ENCODE peak calls at places on chromosome 6, in eight cellular contexts. I is endothelial cell of umbilical vein, Q is upper lobe of left lung, P is coronary artery, V is left ventricle myocardium inferior, W is OCI-LY7, N is body of pancreas, R is pancreas. X is an unnamed sample.

GRCh38 chr6:24454452-24454851 is 34.9 kb downstream of the GPLD1 start:
- DNase-seq in I (no peak), Q (no peak), P (no peak), V (no peak), W (no peak), N (no peak), R (no peak), X (no peak)

GRCh38 chr6:39731565-39731964 is 6.4 kb upstream of the KIF6 start:
- DNase-seq in I (no peak), Q (no peak), P (no peak), V (no peak), W (no peak), N (no peak), R (no peak), X (no peak)

GRCh38 chr6:56802570-56802969 is 152.3 kb upstream of the BEND6 start:
- DNase-seq in I (peak), Q (no peak), P (no peak), V (no peak), W (no peak), N (no peak), R (no peak), X (peak)

GRCh38 chr6:4668271-4669179 is 107.7 kb upstream of the CDYL start:
- DNase-seq in I (no peak), Q (no peak), P (no peak), V (no peak), W (no peak), N (no peak), R (no peak), X (peak)

GRCh38 chr6:89131599-89131998 is 13.7 kb upstream of the SRSF12 start:
- DNase-seq in I (no peak), Q (no peak), P (no peak), V (no peak), W (no peak), N (no peak), R (no peak), X (no peak)

GRCh38 chr6:6758915-6759654 is 170.6 kb downstream of the LY86 start:
- DNase-seq in I (peak), Q (peak), P (no peak), V (no peak), W (peak), N (peak), R (peak), X (peak)

GRCh38 chr6:134797400-134798113 is 152.3 kb downstream of the ALDH8A1 start:
- DNase-seq in I (no peak), Q (no peak), P (no peak), V (no peak), W (no peak), N (no peak), R (no peak), X (no peak)

GRCh38 chr6:140153703-140154102 is 779.3 kb upstream of the CITED2 start:
- DNase-seq in I (no peak), Q (no peak), P (no peak), V (no peak), W (no peak), N (no peak), R (no peak), X (no peak)

GRCh38 chr6:168841609-168842278 is 400.8 kb downstream of the SMOC2 start:
- DNase-seq in I (no peak), Q (no peak), P (no peak), V (no peak), W (no peak), N (no peak), R (no peak), X (no peak)

GRCh38 chr6:118124851-118125250 is 217.8 kb downstream of the SLC35F1 start:
- DNase-seq in I (no peak), Q (no peak), P (no peak), V (no peak), W (no peak), N (no peak), R (no peak), X (no peak)

GRCh38 chr6:147416622-147417021 is 91.9 kb upstream of the SAMD5 start:
- DNase-seq in I (no peak), Q (no peak), P (no peak), V (no peak), W (no peak), N (no peak), R (no peak), X (no peak)

GRCh38 chr6:31794294-31794865 is 1.2 kb downstream of the VARS1 start:
- DNase-seq in I (peak), Q (no peak), P (no peak), V (no peak), W (peak), N (no peak), R (no peak), X (peak)

GRCh38 chr6:170049641-170050491 is 241.0 kb downstream of the DLL1 start:
- DNase-seq in I (no peak), Q (peak), P (peak), V (peak), W (no peak), N (peak), R (peak), X (no peak)

GRCh38 chr6:104606361-104606760 is 253.4 kb downstream of the HACE1 start:
- DNase-seq in I (no peak), Q (no peak), P (no peak), V (no peak), W (no peak), N (no peak), R (no peak), X (no peak)

GRCh38 chr6:149211046-149211571 is 106.4 kb upstream of the TAB2 start:
- DNase-seq in I (no peak), Q (no peak), P (no peak), V (no peak), W (peak), N (no peak), R (no peak), X (peak)

GRCh38 chr6:135871296-135871695 is 19.8 kb downstream of the PDE7B start:
- DNase-seq in I (no peak), Q (no peak), P (no peak), V (no peak), W (no peak), N (no peak), R (no peak), X (peak)

DNA sequence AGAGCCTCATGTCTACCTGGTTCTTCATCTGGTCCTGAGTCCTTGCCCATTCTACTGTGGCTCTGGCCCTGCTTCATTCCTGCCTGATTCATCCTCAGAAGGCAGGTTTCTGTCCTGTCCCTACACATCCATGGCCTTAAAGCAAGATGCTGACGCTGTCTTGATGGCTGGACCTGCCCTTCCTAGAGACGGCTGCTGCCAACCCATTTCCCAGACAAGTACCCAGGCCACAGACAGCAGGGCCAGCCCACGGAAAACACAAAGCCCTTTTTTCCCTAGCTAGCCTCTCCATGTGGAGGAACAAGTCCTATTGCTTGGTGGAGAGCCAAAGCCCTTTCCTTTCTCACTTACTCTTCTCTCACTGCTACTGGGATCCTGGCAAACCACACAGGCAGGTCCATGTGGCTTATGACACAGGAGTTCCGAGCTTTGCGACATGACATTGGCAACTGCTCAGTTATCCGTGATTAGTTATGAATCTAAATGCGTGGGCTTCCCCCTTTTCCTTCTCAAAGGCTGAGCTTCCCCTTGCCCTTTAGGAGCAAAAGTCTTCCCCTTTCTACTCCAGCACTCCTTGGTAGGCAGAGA is 72.9 kb downstream of the SLC22A3 start:
- DNase-seq in I (no peak), Q (no peak), P (no peak), V (no peak), W (no peak), N (no peak), R (no peak), X (no peak)
- H3K27ac ChIP-seq in I (no peak), Q (no peak), P (peak), V (peak), W (no peak), N (no peak), R (no peak), X (no peak)

GRCh38 chr6:36817864-36818263 is 21.4 kb downstream of the CPNE5 start:
- DNase-seq in I (no peak), Q (no peak), P (no peak), V (no peak), W (no peak), N (no peak), R (no peak), X (no peak)
- H3K4me3 ChIP-seq in I (no peak), Q (no peak), P (no peak), V (no peak), W (no peak), N (no peak), R (no peak), X (no peak)

DNA sequence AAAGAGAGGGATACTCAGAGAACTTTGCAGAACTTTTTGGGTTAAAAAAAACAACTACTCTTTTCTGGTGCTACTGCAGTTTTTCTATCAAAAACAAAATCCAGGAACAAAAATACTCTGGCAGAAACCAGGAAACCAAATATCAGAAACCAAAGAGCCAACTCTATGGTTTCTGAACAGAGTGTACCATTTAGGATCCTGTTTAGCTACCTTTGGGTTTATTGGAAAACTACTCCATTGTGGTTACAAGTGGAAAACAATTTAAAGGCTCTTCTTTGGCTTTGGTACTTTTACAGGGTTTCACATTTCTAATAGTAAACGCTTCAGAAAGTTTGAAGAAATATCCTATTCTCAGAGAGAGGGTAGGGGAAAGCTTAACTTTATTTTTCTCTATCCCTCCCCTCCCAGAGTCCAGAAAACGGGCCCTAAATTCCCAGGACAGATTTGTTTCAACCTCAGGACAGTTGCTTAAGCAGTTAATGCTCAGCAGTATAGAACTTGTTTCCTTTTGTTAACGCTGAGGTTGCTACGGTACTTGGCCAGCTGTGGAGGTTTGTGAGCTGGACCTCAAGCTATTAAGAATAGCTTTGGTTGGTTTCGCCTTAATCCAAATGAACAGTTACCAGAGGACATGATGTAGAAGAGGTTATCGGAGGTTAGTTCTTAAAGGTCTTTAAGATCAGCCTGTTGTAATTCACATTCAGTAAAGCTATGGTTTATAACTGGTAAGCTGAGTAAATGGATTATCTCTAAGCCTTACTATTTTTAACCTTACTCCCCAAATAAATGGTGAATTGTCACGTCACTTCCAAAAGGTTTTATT is 47.9 kb downstream of the FOXO3 start:
- DNase-seq in I (no peak), Q (no peak), P (no peak), V (no peak), W (no peak), N (no peak), R (no peak), X (no peak)
- H3K27ac ChIP-seq in I (no peak), Q (peak), P (peak), V (peak), W (no peak), N (no peak), R (no peak), X (no peak)

DNA sequence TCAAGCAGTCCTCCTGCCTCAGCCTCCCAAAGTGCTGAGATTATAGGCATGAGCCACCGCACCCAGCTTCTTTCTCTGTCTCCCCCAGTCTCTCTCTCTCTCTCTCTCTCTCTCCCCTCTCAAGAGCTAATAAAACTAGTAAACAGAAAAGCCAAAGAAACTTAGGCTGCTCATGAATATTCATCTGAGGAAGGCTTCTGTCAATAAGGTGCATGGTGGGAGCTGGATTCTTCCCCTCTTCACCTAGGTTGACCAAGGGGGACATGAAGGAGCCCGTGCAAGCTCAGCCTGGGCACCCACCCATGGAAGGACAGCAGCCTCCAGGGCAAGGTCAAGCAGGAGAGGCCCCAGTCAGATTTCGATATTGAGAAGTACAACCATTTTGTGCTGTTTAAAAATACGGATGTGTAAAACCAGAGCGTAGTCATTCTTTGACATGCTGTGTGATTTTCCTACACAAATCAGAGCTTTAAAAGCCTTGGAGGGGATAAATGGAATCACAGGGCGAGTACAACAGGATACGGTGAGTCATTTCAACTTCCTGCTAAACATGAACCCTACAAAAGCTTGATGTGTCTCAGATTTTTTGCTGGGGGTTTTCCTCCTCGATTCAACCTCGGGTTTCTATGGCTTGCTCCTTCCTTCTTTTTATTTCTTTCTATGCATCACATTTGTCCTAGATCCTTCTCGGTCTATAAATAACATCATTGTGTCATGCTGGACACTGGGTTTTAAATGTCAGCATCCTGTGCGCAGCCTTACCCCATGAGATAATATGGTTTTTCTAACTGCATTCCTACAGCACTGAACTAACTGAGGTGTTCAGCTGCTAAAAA is 368.9 kb upstream of the JARID2 start:
- DNase-seq in I (peak), Q (no peak), P (no peak), V (no peak), W (peak), N (no peak), R (no peak), X (peak)
- H3K4me3 ChIP-seq in I (no peak), Q (no peak), P (no peak), V (peak), W (no peak), N (no peak), R (no peak), X (no peak)

DNA sequence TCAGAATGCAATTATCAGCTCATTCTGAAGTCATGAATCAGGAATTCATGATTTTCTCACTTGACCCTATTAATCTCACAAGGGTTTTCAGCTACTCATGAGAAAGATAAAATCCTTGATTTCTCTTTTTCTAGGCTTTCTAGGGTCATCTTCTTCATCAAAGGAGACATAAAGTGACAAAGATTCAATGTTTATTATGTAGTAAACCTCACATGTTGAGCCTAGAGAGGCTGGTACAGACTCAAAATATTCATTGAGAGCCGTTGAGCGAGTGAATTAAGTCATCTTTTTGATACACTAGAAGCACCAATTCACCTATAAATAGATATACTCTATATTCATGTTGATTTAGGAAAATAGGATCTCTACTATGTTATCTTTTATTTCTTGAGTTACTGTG is 104.8 kb upstream of the TRAF3IP2 start:
- DNase-seq in I (no peak), Q (no peak), P (no peak), V (no peak), W (no peak), N (no peak), R (no peak), X (no peak)
- H3K27ac ChIP-seq in I (peak), Q (no peak), P (no peak), V (peak), W (no peak), N (no peak), R (no peak), X (no peak)

GRCh38 chr6:680204-680603 is 12.7 kb downstream of the EXOC2 start:
- DNase-seq in I (no peak), Q (no peak), P (no peak), V (no peak), W (no peak), N (no peak), R (no peak), X (no peak)
- H3K4me3 ChIP-seq in I (no peak), Q (no peak), P (no peak), V (no peak), W (no peak), N (no peak), R (no peak), X (no peak)

GRCh38 chr6:21873562-21873961 is 280.0 kb downstream of the SOX4 start:
- DNase-seq in I (no peak), Q (no peak), P (no peak), V (no peak), W (no peak), N (peak), R (no peak), X (peak)

GRCh38 chr6:21870071-21870729 is 276.6 kb downstream of the SOX4 start:
- DNase-seq in I (no peak), Q (no peak), P (no peak), V (no peak), W (no peak), N (no peak), R (no peak), X (no peak)

GRCh38 chr6:21871831-21872230 is 278.3 kb downstream of the SOX4 start:
- DNase-seq in I (no peak), Q (no peak), P (no peak), V (no peak), W (no peak), N (no peak), R (no peak), X (no peak)

GRCh38 chr6:21864211-21864610 is 270.7 kb downstream of the SOX4 start:
- DNase-seq in I (no peak), Q (no peak), P (no peak), V (no peak), W (no peak), N (no peak), R (no peak), X (no peak)

GRCh38 chr6:21869085-21869771 is 275.7 kb downstream of the SOX4 start:
- DNase-seq in I (no peak), Q (no peak), P (no peak), V (no peak), W (no peak), N (no peak), R (no peak), X (no peak)
- H3K27ac ChIP-seq in I (no peak), Q (no peak), P (no peak), V (no peak), W (no peak), N (no peak), R (no peak), X (no peak)

GRCh38 chr6:157896931-157897330 is 73.9 kb downstream of the SNX9 start:
- DNase-seq in I (no peak), Q (no peak), P (no peak), V (no peak), W (no peak), N (no peak), R (no peak), X (no peak)
- H3K4me3 ChIP-seq in I (no peak), Q (no peak), P (no peak), V (no peak), W (no peak), N (no peak), R (no peak), X (no peak)

GRCh38 chr6:35590622-35591066 is 77.9 kb upstream of the TULP1 start:
- DNase-seq in I (peak), Q (peak), P (peak), V (peak), W (no peak), N (peak), R (no peak), X (no peak)

GRCh38 chr6:35589904-35590303 is 77.2 kb upstream of the TULP1 start:
- DNase-seq in I (no peak), Q (no peak), P (no peak), V (no peak), W (no peak), N (no peak), R (no peak), X (no peak)

GRCh38 chr6:35594503-35595186 is 81.9 kb upstream of the TULP1 start:
- DNase-seq in I (no peak), Q (no peak), P (no peak), V (no peak), W (no peak), N (no peak), R (no peak), X (no peak)

GRCh38 chr6:35589201-35589739 is 76.6 kb upstream of the TULP1 start:
- DNase-seq in I (no peak), Q (no peak), P (no peak), V (no peak), W (no peak), N (no peak), R (no peak), X (no peak)

DNA sequence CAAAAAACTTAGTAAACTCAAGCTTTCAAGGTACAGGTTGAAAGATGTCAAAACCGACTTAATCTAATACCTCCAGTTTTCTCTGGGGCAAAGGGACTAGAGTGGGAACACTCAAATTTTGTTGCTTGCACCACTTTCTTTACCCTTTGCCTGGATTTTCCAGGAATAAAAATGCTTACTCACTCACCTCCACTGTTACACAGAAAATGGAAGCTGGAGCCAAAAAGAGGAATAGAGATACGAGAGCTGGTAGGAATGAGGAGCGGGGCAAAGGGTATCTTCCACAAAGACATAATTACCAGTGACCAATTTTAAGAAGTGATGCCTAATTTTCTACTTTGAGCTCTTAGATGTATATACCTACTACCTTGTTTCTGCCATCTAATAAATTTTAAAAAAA is 79.5 kb upstream of the TULP1 start:
- DNase-seq in I (no peak), Q (no peak), P (no peak), V (no peak), W (no peak), N (no peak), R (no peak), X (no peak)
- H3K27ac ChIP-seq in I (no peak), Q (peak), P (peak), V (peak), W (no peak), N (peak), R (no peak), X (no peak)